ENCODE peak calls at places on chromosomes 3 and 15, in six cellular contexts. A is IMR-90, O is mammary epithelial cell, T is fibroblast of lung, B is GM23248, H is endodermal cell. N is an unnamed sample.

GRCh38 chr15:49242820-49243219 is 72.8 kb downstream of the GALK2 start:
- DNase-seq in T (peak; percentile 96), A (peak; percentile 95), H (peak; percentile 56), O (no peak), B (peak; percentile 87), N (peak; percentile 66)

GRCh38 chr15:77371850-77372249 is 48.1 kb downstream of the PEAK1 start:
- DNase-seq in A (no peak), O (no peak), T (no peak), H (no peak), B (no peak), N (no peak)

GRCh38 chr3:106083854-106084253 is 215.0 kb upstream of the CBLB start:
- DNase-seq in O (no peak), A (no peak), B (no peak), T (no peak), H (no peak), N (no peak)

GRCh38 chr3:125250973-125251372 is 38.4 kb upstream of the SLC12A8 start:
- DNase-seq in H (no peak), T (no peak), B (no peak), O (no peak), A (no peak), N (no peak)

GRCh38 chr3:30886888-30887287 is 7.6 kb downstream of the GADL1 start:
- DNase-seq in A (no peak), H (no peak), T (no peak), O (no peak), B (no peak), N (no peak)

GRCh38 chr15:88484781-88485246 is 17.3 kb downstream of the MRPS11 start:
- DNase-seq in T (peak; percentile 15), H (peak; percentile 73), A (peak; percentile 64), B (peak; percentile 74), O (no peak), N (peak; percentile 89)

GRCh38 chr3:66133050-66133757 is 87.6 kb upstream of the SLC25A26 start:
- DNase-seq in O (peak; percentile 81), H (no peak), T (peak; percentile 58), B (peak; percentile 81), A (peak; percentile 91), N (peak; percentile 40)

GRCh38 chr15:98823012-98823458 is 174.7 kb downstream of the IGF1R start:
- DNase-seq in O (peak; percentile 44), H (peak; percentile 89), A (peak; percentile 96), T (peak; percentile 91), B (peak; percentile 86), N (peak; percentile 52)

GRCh38 chr15:99963096-99963825 is 230.0 kb upstream of the LYSMD4 start:
- DNase-seq in A (no peak), B (peak; percentile 18), T (no peak), H (peak; percentile 34), O (peak; percentile 59), N (peak; percentile 1)

GRCh38 chr3:193829781-193830180 is 236.8 kb downstream of the OPA1 start:
- DNase-seq in H (peak; percentile 53), B (peak; percentile 61), A (peak; percentile 16), O (peak; percentile 97), T (peak; percentile 31), N (peak; percentile 30)

GRCh38 chr3:186823391-186823790 is 17.1 kb upstream of the RFC4 start:
- DNase-seq in T (no peak), H (peak; percentile 10), O (no peak), B (peak; percentile 47), A (peak; percentile 44), N (peak; percentile 28)

GRCh38 chr15:80484312-80484981 is 80.3 kb downstream of the ARNT2 start:
- DNase-seq in O (no peak), H (no peak), A (peak; percentile 87), T (peak; percentile 83), B (no peak), N (peak; percentile 30)

GRCh38 chr3:66354561-66354960 is 133.8 kb downstream of the SLC25A26 start:
- DNase-seq in A (no peak), B (no peak), H (no peak), T (no peak), O (no peak), N (no peak)

GRCh38 chr3:126557415-126557745 is 1.4 kb downstream of the C3orf22 start:
- DNase-seq in B (no peak), O (no peak), T (no peak), A (no peak), H (no peak), N (no peak)

GRCh38 chr3:4928277-4928789 is 50.9 kb upstream of the BHLHE40 start:
- DNase-seq in T (no peak), H (no peak), O (no peak), A (no peak), B (no peak), N (no peak)

GRCh38 chr3:169633105-169633504 is 30.4 kb downstream of the MECOM start:
- DNase-seq in H (no peak), A (no peak), T (no peak), O (no peak), B (no peak), N (no peak)

GRCh38 chr15:70358011-70358819 is 260.5 kb upstream of the TLE3 start:
- DNase-seq in O (no peak), T (no peak), A (no peak), H (no peak), B (no peak), N (no peak)

GRCh38 chr3:149670742-149671492 is 13.1 kb upstream of the WWTR1 start:
- DNase-seq in T (no peak), H (peak; percentile 72), O (no peak), A (no peak), B (no peak), N (no peak)

GRCh38 chr15:71588746-71589145 is 221.6 kb upstream of the NR2E3 start:
- DNase-seq in A (peak; percentile 86), B (peak; percentile 58), O (peak; percentile 65), H (peak; percentile 58), T (peak; percentile 74), N (peak; percentile 70)

GRCh38 chr15:48177383-48177874 is 666 bp downstream of the MYEF2 start:
- DNase-seq in O (peak; percentile 20), B (peak; percentile 68), T (peak; percentile 51), A (peak; percentile 62), H (no peak), N (peak; percentile 68)

GRCh38 chr3:64361962-64362735 is 136.9 kb upstream of the PRICKLE2 start:
- DNase-seq in T (no peak), H (no peak), A (peak; percentile 50), O (peak; percentile 92), B (peak; percentile 55), N (no peak)

GRCh38 chr3:101495552-101495951 is 17.5 kb downstream of the SENP7 start:
- DNase-seq in O (no peak), T (no peak), H (peak; percentile 60), B (no peak), A (no peak), N (no peak)

GRCh38 chr3:197406266-197406665 is 107.9 kb upstream of the DLG1 start:
- DNase-seq in O (no peak), T (peak; percentile 9), A (no peak), H (no peak), B (no peak), N (no peak)

GRCh38 chr3:178084938-178085816 is 451.1 kb upstream of the KCNMB2 start:
- DNase-seq in T (peak; percentile 94), O (no peak), B (peak; percentile 62), H (peak; percentile 90), A (peak; percentile 83), N (peak; percentile 88)
- H3K9ac ChIP-seq in T (no peak overlapping the region), O (no peak overlapping the region), B (no peak overlapping the region), H (peak overlapping the region; percentile 27), A (no peak overlapping the region), N (no peak overlapping the region)

GRCh38 chr3:122310361-122310760 is 14.7 kb upstream of the CSTA start:
- DNase-seq in T (no peak), B (no peak), O (peak; percentile 75), H (no peak), A (no peak), N (no peak)

GRCh38 chr3:122307288-122307687 is 17.8 kb upstream of the CSTA start:
- DNase-seq in H (no peak), O (no peak), A (no peak), B (no peak), T (no peak), N (no peak)

GRCh38 chr3:122305818-122306621 is 19.0 kb upstream of the CSTA start:
- DNase-seq in O (peak; percentile 56), A (no peak), B (no peak), H (peak; percentile 75), T (no peak), N (no peak)

GRCh38 chr3:122307987-122308386 is 17.1 kb upstream of the CSTA start:
- DNase-seq in T (no peak), B (no peak), H (no peak), O (no peak), A (no peak), N (no peak)

DNA sequence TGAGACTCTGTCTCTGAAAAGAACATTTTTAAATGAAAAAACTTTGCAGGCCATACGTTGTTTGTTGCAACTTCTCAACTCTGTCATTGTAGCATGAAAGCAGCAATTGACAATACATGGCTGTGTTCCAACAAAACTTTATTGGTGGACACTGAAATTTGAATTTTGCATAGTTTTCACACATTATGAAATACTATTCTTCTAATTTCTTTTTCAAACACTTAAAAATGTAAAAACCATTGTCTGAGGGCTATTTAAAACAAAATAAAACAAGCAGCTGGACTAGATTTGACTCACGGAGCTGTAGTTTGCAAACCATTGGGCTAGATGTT is 18.5 kb upstream of the CSTA start:
- DNase-seq in T (no peak), H (no peak), A (no peak), O (no peak), B (no peak), N (no peak)
- H3K9ac ChIP-seq in T (no peak overlapping the region), H (no peak overlapping the region), A (no peak overlapping the region), O (no peak overlapping the region), B (no peak overlapping the region), N (no peak overlapping the region)

DNA sequence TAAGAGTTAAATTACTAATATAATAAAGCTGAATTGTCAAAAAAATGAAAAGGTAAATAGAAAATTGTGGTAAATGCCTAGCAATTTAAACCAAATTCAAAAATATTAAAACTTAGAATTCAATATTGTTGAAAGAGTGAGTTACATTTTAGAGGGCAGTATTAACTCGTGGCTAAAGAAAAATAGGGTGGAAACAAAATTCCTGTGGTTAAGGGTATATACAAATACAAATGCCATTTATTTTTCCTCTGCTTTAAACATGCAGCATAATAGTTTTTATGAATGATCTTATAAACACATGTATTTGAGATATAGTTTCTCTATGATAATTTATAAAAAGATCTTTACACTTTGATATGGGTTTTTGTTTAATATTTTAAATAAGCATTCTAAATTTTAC is 79.0 kb downstream of the NEDD4 start:
- DNase-seq in B (peak; percentile 39), A (no peak), O (no peak), T (peak; percentile 52), H (no peak), N (peak; percentile 69)
- H3K9ac ChIP-seq in B (peak overlapping the region; percentile 58), A (peak overlapping the region; percentile 70), O (peak overlapping the region; percentile 28), T (no peak overlapping the region), H (no peak overlapping the region), N (peak overlapping the region; percentile 59)

GRCh38 chr3:62368705-62369475 is 4.5 kb downstream of the FEZF2 start:
- DNase-seq in B (peak; percentile 48), O (no peak), T (no peak), A (no peak), H (peak; percentile 87), N (no peak)

GRCh38 chr3:62369476-62369743 is 3.9 kb downstream of the FEZF2 start:
- DNase-seq in A (no peak), T (no peak), H (no peak), B (no peak), O (no peak), N (no peak)

GRCh38 chr3:62370112-62371031 is 3.0 kb downstream of the FEZF2 start:
- DNase-seq in O (no peak), T (no peak), A (no peak), H (peak; percentile 78), B (no peak), N (no peak)

GRCh38 chr3:62366093-62366419 is 7.3 kb downstream of the FEZF2 start:
- DNase-seq in O (no peak), T (no peak), B (no peak), A (no peak), H (no peak), N (no peak)

GRCh38 chr3:62367735-62368704 is 5.3 kb downstream of the FEZF2 start:
- DNase-seq in H (peak; percentile 65), A (no peak), B (no peak), T (no peak), O (no peak), N (no peak)
- H3K9ac ChIP-seq in H (no peak overlapping the region), A (no peak overlapping the region), B (no peak overlapping the region), T (no peak overlapping the region), O (no peak overlapping the region), N (no peak overlapping the region)